ENCODE peak calls at places on chromosomes 12 and 14, in ten cellular contexts. One of them, this sample, is unnamed.
A peak's percentile ranks its signal among the peaks of the same experiment; 100 is the strongest.

GRCh38 chr12:103840881-103841689 is at the start of gene NT5DC3:
- DNase-seq in heart left ventricle: peak; percentile 79
- DNase-seq in mesendoderm: peak; percentile 90
- DNase-seq in stomach: peak; percentile 80
- DNase-seq in naive thymus-derived CD4-positive, alpha-beta T cell: peak; percentile 93
- DNase-seq in CD8-positive, alpha-beta T cell: peak; percentile 82
- DNase-seq in fibroblast of lung: peak; percentile 77
- DNase-seq in breast epithelium: peak; percentile 86
- DNase-seq in pancreas: peak; percentile 85
- DNase-seq in dorsolateral prefrontal cortex: peak; percentile 79
- DNase-seq in this sample: peak; percentile 83

GRCh38 chr12:52363111-52363679 is 4.1 kb downstream of the KRT85 start:
- DNase-seq in heart left ventricle: no peak
- DNase-seq in mesendoderm: no peak
- DNase-seq in stomach: no peak
- DNase-seq in naive thymus-derived CD4-positive, alpha-beta T cell: no peak
- DNase-seq in CD8-positive, alpha-beta T cell: no peak
- DNase-seq in fibroblast of lung: no peak
- DNase-seq in breast epithelium: no peak
- DNase-seq in pancreas: no peak
- DNase-seq in dorsolateral prefrontal cortex: no peak
- DNase-seq in this sample: no peak

GRCh38 chr14:81710232-81710845 is 176.7 kb upstream of the SEL1L start:
- DNase-seq in heart left ventricle: no peak
- DNase-seq in mesendoderm: peak; percentile 65
- DNase-seq in stomach: no peak
- DNase-seq in naive thymus-derived CD4-positive, alpha-beta T cell: no peak
- DNase-seq in CD8-positive, alpha-beta T cell: no peak
- DNase-seq in fibroblast of lung: peak; percentile 3
- DNase-seq in breast epithelium: no peak
- DNase-seq in pancreas: peak; percentile 18
- DNase-seq in dorsolateral prefrontal cortex: no peak
- DNase-seq in this sample: no peak

GRCh38 chr12:52372216-52373154 is 5.2 kb upstream of the KRT85 start:
- DNase-seq in heart left ventricle: peak; percentile 70
- DNase-seq in mesendoderm: peak; percentile 86
- DNase-seq in stomach: peak; percentile 88
- DNase-seq in naive thymus-derived CD4-positive, alpha-beta T cell: peak; percentile 43
- DNase-seq in CD8-positive, alpha-beta T cell: peak; percentile 39
- DNase-seq in fibroblast of lung: peak; percentile 83
- DNase-seq in breast epithelium: peak; percentile 89
- DNase-seq in pancreas: peak; percentile 72
- DNase-seq in dorsolateral prefrontal cortex: peak; percentile 77
- DNase-seq in this sample: peak; percentile 77

GRCh38 chr12:82955020-82955419 is 268.3 kb downstream of the TMTC2 start:
- DNase-seq in heart left ventricle: no peak
- DNase-seq in mesendoderm: no peak
- DNase-seq in stomach: no peak
- DNase-seq in naive thymus-derived CD4-positive, alpha-beta T cell: no peak
- DNase-seq in CD8-positive, alpha-beta T cell: no peak
- DNase-seq in fibroblast of lung: no peak
- DNase-seq in breast epithelium: no peak
- DNase-seq in pancreas: no peak
- DNase-seq in dorsolateral prefrontal cortex: no peak
- DNase-seq in this sample: no peak

GRCh38 chr14:58746701-58747100 is 108.9 kb downstream of the DACT1 start:
- DNase-seq in heart left ventricle: no peak
- DNase-seq in mesendoderm: no peak
- DNase-seq in stomach: no peak
- DNase-seq in naive thymus-derived CD4-positive, alpha-beta T cell: no peak
- DNase-seq in CD8-positive, alpha-beta T cell: no peak
- DNase-seq in fibroblast of lung: no peak
- DNase-seq in breast epithelium: no peak
- DNase-seq in pancreas: no peak
- DNase-seq in dorsolateral prefrontal cortex: no peak
- DNase-seq in this sample: no peak

GRCh38 chr12:100141666-100141997 is 1.0 kb downstream of the BLTP3B start:
- DNase-seq in heart left ventricle: no peak
- DNase-seq in mesendoderm: peak; percentile 28
- DNase-seq in stomach: no peak
- DNase-seq in naive thymus-derived CD4-positive, alpha-beta T cell: no peak
- DNase-seq in CD8-positive, alpha-beta T cell: no peak
- DNase-seq in fibroblast of lung: peak; percentile 92
- DNase-seq in breast epithelium: no peak
- DNase-seq in pancreas: no peak
- DNase-seq in dorsolateral prefrontal cortex: no peak
- DNase-seq in this sample: no peak

GRCh38 chr12:52603314-52603713 is 2.1 kb upstream of the KRT72 start:
- DNase-seq in heart left ventricle: no peak
- DNase-seq in mesendoderm: peak; percentile 56
- DNase-seq in stomach: no peak
- DNase-seq in naive thymus-derived CD4-positive, alpha-beta T cell: peak; percentile 64
- DNase-seq in CD8-positive, alpha-beta T cell: peak; percentile 22
- DNase-seq in fibroblast of lung: no peak
- DNase-seq in breast epithelium: no peak
- DNase-seq in pancreas: no peak
- DNase-seq in dorsolateral prefrontal cortex: no peak
- DNase-seq in this sample: no peak

GRCh38 chr12:122998316-122998715 is 17.8 kb downstream of the ARL6IP4 start:
- DNase-seq in heart left ventricle: no peak
- DNase-seq in mesendoderm: no peak
- DNase-seq in stomach: no peak
- DNase-seq in naive thymus-derived CD4-positive, alpha-beta T cell: no peak
- DNase-seq in CD8-positive, alpha-beta T cell: no peak
- DNase-seq in fibroblast of lung: no peak
- DNase-seq in breast epithelium: no peak
- DNase-seq in pancreas: no peak
- DNase-seq in dorsolateral prefrontal cortex: no peak
- DNase-seq in this sample: no peak

GRCh38 chr14:32004300-32004699 is 72.8 kb upstream of the ARHGAP5 start:
- DNase-seq in heart left ventricle: no peak
- DNase-seq in mesendoderm: no peak
- DNase-seq in stomach: no peak
- DNase-seq in naive thymus-derived CD4-positive, alpha-beta T cell: no peak
- DNase-seq in CD8-positive, alpha-beta T cell: no peak
- DNase-seq in fibroblast of lung: peak; percentile 72
- DNase-seq in breast epithelium: no peak
- DNase-seq in pancreas: no peak
- DNase-seq in dorsolateral prefrontal cortex: no peak
- DNase-seq in this sample: no peak

GRCh38 chr12:109944561-109944960 is 44.5 kb downstream of the TCHP start:
- DNase-seq in heart left ventricle: no peak
- DNase-seq in mesendoderm: no peak
- DNase-seq in stomach: no peak
- DNase-seq in naive thymus-derived CD4-positive, alpha-beta T cell: no peak
- DNase-seq in CD8-positive, alpha-beta T cell: no peak
- DNase-seq in fibroblast of lung: no peak
- DNase-seq in breast epithelium: no peak
- DNase-seq in pancreas: no peak
- DNase-seq in dorsolateral prefrontal cortex: no peak
- DNase-seq in this sample: no peak

GRCh38 chr12:33488036-33488435 is 48.4 kb upstream of the SYT10 start:
- DNase-seq in heart left ventricle: no peak
- DNase-seq in mesendoderm: no peak
- DNase-seq in stomach: no peak
- DNase-seq in naive thymus-derived CD4-positive, alpha-beta T cell: no peak
- DNase-seq in CD8-positive, alpha-beta T cell: no peak
- DNase-seq in fibroblast of lung: peak; percentile 0
- DNase-seq in breast epithelium: no peak
- DNase-seq in pancreas: no peak
- DNase-seq in dorsolateral prefrontal cortex: no peak
- DNase-seq in this sample: no peak

GRCh38 chr14:102545461-102546265 is 36.1 kb upstream of the ANKRD9 start:
- DNase-seq in heart left ventricle: no peak
- DNase-seq in mesendoderm: peak; percentile 83
- DNase-seq in stomach: no peak
- DNase-seq in naive thymus-derived CD4-positive, alpha-beta T cell: no peak
- DNase-seq in CD8-positive, alpha-beta T cell: no peak
- DNase-seq in fibroblast of lung: no peak
- DNase-seq in breast epithelium: no peak
- DNase-seq in pancreas: no peak
- DNase-seq in dorsolateral prefrontal cortex: no peak
- DNase-seq in this sample: no peak

GRCh38 chr12:49328816-49329215 is 5.8 kb downstream of the TROAP start:
- DNase-seq in heart left ventricle: no peak
- DNase-seq in mesendoderm: no peak
- DNase-seq in stomach: peak; percentile 7
- DNase-seq in naive thymus-derived CD4-positive, alpha-beta T cell: no peak
- DNase-seq in CD8-positive, alpha-beta T cell: no peak
- DNase-seq in fibroblast of lung: no peak
- DNase-seq in breast epithelium: peak; percentile 33
- DNase-seq in pancreas: no peak
- DNase-seq in dorsolateral prefrontal cortex: no peak
- DNase-seq in this sample: no peak

GRCh38 chr12:88577537-88577936 is 2.7 kb downstream of the KITLG start:
- DNase-seq in heart left ventricle: no peak
- DNase-seq in mesendoderm: peak; percentile 70
- DNase-seq in stomach: no peak
- DNase-seq in naive thymus-derived CD4-positive, alpha-beta T cell: no peak
- DNase-seq in CD8-positive, alpha-beta T cell: no peak
- DNase-seq in fibroblast of lung: peak; percentile 66
- DNase-seq in breast epithelium: no peak
- DNase-seq in pancreas: no peak
- DNase-seq in dorsolateral prefrontal cortex: no peak
- DNase-seq in this sample: no peak

GRCh38 chr12:88578274-88578673 is 2.0 kb downstream of the KITLG start:
- DNase-seq in heart left ventricle: no peak
- DNase-seq in mesendoderm: peak; percentile 50
- DNase-seq in stomach: no peak
- DNase-seq in naive thymus-derived CD4-positive, alpha-beta T cell: no peak
- DNase-seq in CD8-positive, alpha-beta T cell: no peak
- DNase-seq in fibroblast of lung: peak; percentile 53
- DNase-seq in breast epithelium: no peak
- DNase-seq in pancreas: no peak
- DNase-seq in dorsolateral prefrontal cortex: no peak
- DNase-seq in this sample: no peak

GRCh38 chr12:88579941-88580871 is at the start of gene KITLG:
- DNase-seq in heart left ventricle: peak; percentile 86
- DNase-seq in mesendoderm: peak; percentile 94
- DNase-seq in stomach: peak; percentile 90
- DNase-seq in naive thymus-derived CD4-positive, alpha-beta T cell: no peak
- DNase-seq in CD8-positive, alpha-beta T cell: no peak
- DNase-seq in fibroblast of lung: peak; percentile 86
- DNase-seq in breast epithelium: peak; percentile 80
- DNase-seq in pancreas: peak; percentile 84
- DNase-seq in dorsolateral prefrontal cortex: peak; percentile 63
- DNase-seq in this sample: peak; percentile 35

GRCh38 chr12:88579572-88579940 is 715 bp downstream of the KITLG start:
- DNase-seq in heart left ventricle: peak; percentile 35
- DNase-seq in mesendoderm: peak; percentile 49
- DNase-seq in stomach: peak; percentile 68
- DNase-seq in naive thymus-derived CD4-positive, alpha-beta T cell: no peak
- DNase-seq in CD8-positive, alpha-beta T cell: no peak
- DNase-seq in fibroblast of lung: peak; percentile 44
- DNase-seq in breast epithelium: peak; percentile 59
- DNase-seq in pancreas: peak; percentile 62
- DNase-seq in dorsolateral prefrontal cortex: peak; percentile 46
- DNase-seq in this sample: no peak

GRCh38 chr12:88578821-88579518 is 1.3 kb downstream of the KITLG start:
- DNase-seq in heart left ventricle: no peak
- DNase-seq in mesendoderm: peak; percentile 86
- DNase-seq in stomach: no peak
- DNase-seq in naive thymus-derived CD4-positive, alpha-beta T cell: no peak
- DNase-seq in CD8-positive, alpha-beta T cell: no peak
- DNase-seq in fibroblast of lung: no peak
- DNase-seq in breast epithelium: no peak
- DNase-seq in pancreas: peak; percentile 18
- DNase-seq in dorsolateral prefrontal cortex: no peak
- DNase-seq in this sample: no peak
- H3K27ac ChIP-seq in heart left ventricle: peak overlapping the region; percentile 69
- H3K27ac ChIP-seq in mesendoderm: no peak overlapping the region
- H3K27ac ChIP-seq in stomach: peak overlapping the region; percentile 16
- H3K27ac ChIP-seq in naive thymus-derived CD4-positive, alpha-beta T cell: no peak overlapping the region
- H3K27ac ChIP-seq in CD8-positive, alpha-beta T cell: no peak overlapping the region
- H3K27ac ChIP-seq in fibroblast of lung: peak overlapping the region; percentile 74
- H3K27ac ChIP-seq in breast epithelium: peak overlapping the region; percentile 81
- H3K27ac ChIP-seq in pancreas: peak overlapping the region; percentile 66
- H3K27ac ChIP-seq in dorsolateral prefrontal cortex: peak overlapping the region; percentile 61
- H3K27ac ChIP-seq in this sample: peak overlapping the region; percentile 39

GRCh38 chr12:96233941-96234461 is 39.8 kb downstream of the ELK3 start:
- DNase-seq in heart left ventricle: peak; percentile 90
- DNase-seq in mesendoderm: no peak
- DNase-seq in stomach: peak; percentile 55
- DNase-seq in naive thymus-derived CD4-positive, alpha-beta T cell: no peak
- DNase-seq in CD8-positive, alpha-beta T cell: no peak
- DNase-seq in fibroblast of lung: peak; percentile 97
- DNase-seq in breast epithelium: peak; percentile 83
- DNase-seq in pancreas: no peak
- DNase-seq in dorsolateral prefrontal cortex: peak; percentile 96
- DNase-seq in this sample: peak; percentile 77
- H3K27ac ChIP-seq in heart left ventricle: peak overlapping the region; percentile 85
- H3K27ac ChIP-seq in mesendoderm: no peak overlapping the region
- H3K27ac ChIP-seq in stomach: peak overlapping the region; percentile 67
- H3K27ac ChIP-seq in naive thymus-derived CD4-positive, alpha-beta T cell: no peak overlapping the region
- H3K27ac ChIP-seq in CD8-positive, alpha-beta T cell: no peak overlapping the region
- H3K27ac ChIP-seq in fibroblast of lung: peak overlapping the region; percentile 92
- H3K27ac ChIP-seq in breast epithelium: peak overlapping the region; percentile 95
- H3K27ac ChIP-seq in pancreas: peak overlapping the region; percentile 37
- H3K27ac ChIP-seq in dorsolateral prefrontal cortex: peak overlapping the region; percentile 53
- H3K27ac ChIP-seq in this sample: peak overlapping the region; percentile 94

GRCh38 chr12:117098071-117098360 is 1.2 kb downstream of the TESC start:
- DNase-seq in heart left ventricle: no peak
- DNase-seq in mesendoderm: no peak
- DNase-seq in stomach: no peak
- DNase-seq in naive thymus-derived CD4-positive, alpha-beta T cell: no peak
- DNase-seq in CD8-positive, alpha-beta T cell: no peak
- DNase-seq in fibroblast of lung: no peak
- DNase-seq in breast epithelium: no peak
- DNase-seq in pancreas: no peak
- DNase-seq in dorsolateral prefrontal cortex: no peak
- DNase-seq in this sample: no peak
- H3K27ac ChIP-seq in heart left ventricle: no peak overlapping the region
- H3K27ac ChIP-seq in mesendoderm: no peak overlapping the region
- H3K27ac ChIP-seq in stomach: peak overlapping the region; percentile 90
- H3K27ac ChIP-seq in naive thymus-derived CD4-positive, alpha-beta T cell: no peak overlapping the region
- H3K27ac ChIP-seq in CD8-positive, alpha-beta T cell: no peak overlapping the region
- H3K27ac ChIP-seq in fibroblast of lung: no peak overlapping the region
- H3K27ac ChIP-seq in breast epithelium: peak overlapping the region; percentile 22
- H3K27ac ChIP-seq in pancreas: peak overlapping the region; percentile 72
- H3K27ac ChIP-seq in dorsolateral prefrontal cortex: no peak overlapping the region
- H3K27ac ChIP-seq in this sample: no peak overlapping the region

DNA sequence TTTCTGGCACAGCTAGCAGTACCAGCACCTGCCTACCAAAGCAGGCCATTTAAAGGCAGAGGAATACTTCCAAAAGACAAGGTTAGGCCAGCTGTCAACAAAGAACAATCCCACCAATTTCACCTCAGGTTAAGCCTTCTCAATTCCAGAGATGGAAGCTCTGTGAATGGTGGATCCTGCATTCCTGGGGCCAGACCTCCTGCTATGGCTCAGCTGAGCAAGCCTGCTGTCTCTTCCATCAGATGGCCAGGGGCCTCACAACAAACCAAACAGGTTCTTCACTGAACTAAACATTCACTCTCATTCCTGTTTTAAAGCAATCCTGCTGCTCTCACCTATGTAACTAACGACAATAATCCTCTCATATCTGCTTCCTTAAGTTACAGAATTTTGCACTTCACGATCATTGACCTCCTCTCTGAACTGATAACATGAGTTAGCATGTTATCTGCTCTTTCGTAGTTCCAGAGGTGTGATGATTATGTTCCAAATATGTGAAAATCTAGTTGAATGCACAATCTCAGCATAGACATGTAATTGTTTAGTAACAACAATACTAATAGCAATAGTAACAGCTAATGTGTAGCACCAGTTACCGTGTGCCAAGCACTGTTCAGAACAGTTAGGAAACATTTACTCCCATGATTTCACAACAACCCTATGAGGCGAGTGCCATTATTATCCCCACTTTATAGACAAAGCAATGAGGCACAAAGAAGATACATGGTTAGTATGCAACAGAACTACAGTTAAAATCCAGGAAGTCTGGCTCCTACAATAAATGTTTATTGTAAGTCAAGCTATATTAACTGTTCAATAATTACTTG is 73.2 kb downstream of the SLC2A13 start:
- DNase-seq in heart left ventricle: no peak
- DNase-seq in mesendoderm: peak; percentile 92
- DNase-seq in stomach: no peak
- DNase-seq in naive thymus-derived CD4-positive, alpha-beta T cell: no peak
- DNase-seq in CD8-positive, alpha-beta T cell: no peak
- DNase-seq in fibroblast of lung: no peak
- DNase-seq in breast epithelium: peak; percentile 57
- DNase-seq in pancreas: no peak
- DNase-seq in dorsolateral prefrontal cortex: no peak
- DNase-seq in this sample: no peak
- H3K27ac ChIP-seq in heart left ventricle: no peak overlapping the region
- H3K27ac ChIP-seq in mesendoderm: no peak overlapping the region
- H3K27ac ChIP-seq in stomach: no peak overlapping the region
- H3K27ac ChIP-seq in naive thymus-derived CD4-positive, alpha-beta T cell: no peak overlapping the region
- H3K27ac ChIP-seq in CD8-positive, alpha-beta T cell: no peak overlapping the region
- H3K27ac ChIP-seq in fibroblast of lung: no peak overlapping the region
- H3K27ac ChIP-seq in breast epithelium: peak overlapping the region; percentile 8
- H3K27ac ChIP-seq in pancreas: peak overlapping the region; percentile 51
- H3K27ac ChIP-seq in dorsolateral prefrontal cortex: no peak overlapping the region
- H3K27ac ChIP-seq in this sample: no peak overlapping the region